ENCODE peak calls at places on chromosomes 13 and 19, in nine cellular contexts. One of them, this sample, is unnamed. For H3K4me1 and H3K36me3, the result is how much of the 10 kb centered on the place peaks cover.

GRCh38 chr19:3491396-3492119 is 8.3 kb upstream of the SMIM44 start:
- DNase-seq in HepG2: no peak
- DNase-seq in adrenal gland: no peak
- DNase-seq in uterus: no peak
- DNase-seq in tibial artery: no peak
- DNase-seq in transverse colon: no peak
- DNase-seq in endothelial cell of umbilical vein: no peak
- DNase-seq in upper lobe of right lung: no peak
- DNase-seq in CD8-positive, alpha-beta T cell: no peak
- DNase-seq in this sample: no peak

GRCh38 chr19:29965529-29965928 is 23.5 kb downstream of the URI1 start:
- DNase-seq in adrenal gland: no peak
- DNase-seq in endothelial cell of umbilical vein: no peak
- DNase-seq in CD8-positive, alpha-beta T cell: no peak
- DNase-seq in upper lobe of right lung: no peak
- DNase-seq in tibial artery: no peak
- DNase-seq in uterus: no peak
- DNase-seq in HepG2: no peak
- DNase-seq in transverse colon: no peak
- DNase-seq in this sample: no peak

GRCh38 chr19:46124638-46125115 is at the start of gene IGFL3:
- DNase-seq in tibial artery: no peak
- DNase-seq in CD8-positive, alpha-beta T cell: no peak
- DNase-seq in upper lobe of right lung: no peak
- DNase-seq in adrenal gland: no peak
- DNase-seq in endothelial cell of umbilical vein: no peak
- DNase-seq in transverse colon: no peak
- DNase-seq in HepG2: no peak
- DNase-seq in uterus: no peak
- DNase-seq in this sample: no peak

GRCh38 chr13:38872693-38873092 is 117.9 kb downstream of the STOML3 start:
- DNase-seq in uterus: peak
- DNase-seq in transverse colon: peak
- DNase-seq in CD8-positive, alpha-beta T cell: no peak
- DNase-seq in upper lobe of right lung: no peak
- DNase-seq in tibial artery: no peak
- DNase-seq in adrenal gland: peak
- DNase-seq in endothelial cell of umbilical vein: peak
- DNase-seq in HepG2: peak
- DNase-seq in this sample: peak

GRCh38 chr19:51971624-51972023 is 15.0 kb downstream of the ZNF350 start:
- DNase-seq in uterus: no peak
- DNase-seq in CD8-positive, alpha-beta T cell: no peak
- DNase-seq in HepG2: no peak
- DNase-seq in upper lobe of right lung: no peak
- DNase-seq in adrenal gland: no peak
- DNase-seq in transverse colon: no peak
- DNase-seq in tibial artery: no peak
- DNase-seq in endothelial cell of umbilical vein: peak
- DNase-seq in this sample: no peak

GRCh38 chr13:80237646-80238045 is 103.3 kb downstream of the SPRY2 start:
- DNase-seq in CD8-positive, alpha-beta T cell: no peak
- DNase-seq in HepG2: no peak
- DNase-seq in tibial artery: no peak
- DNase-seq in uterus: no peak
- DNase-seq in upper lobe of right lung: no peak
- DNase-seq in transverse colon: no peak
- DNase-seq in endothelial cell of umbilical vein: no peak
- DNase-seq in adrenal gland: no peak
- DNase-seq in this sample: no peak

GRCh38 chr19:40775632-40776022 is 306 bp downstream of the MIA start:
- DNase-seq in adrenal gland: no peak
- DNase-seq in endothelial cell of umbilical vein: no peak
- DNase-seq in upper lobe of right lung: no peak
- DNase-seq in tibial artery: no peak
- DNase-seq in uterus: no peak
- DNase-seq in HepG2: no peak
- DNase-seq in CD8-positive, alpha-beta T cell: no peak
- DNase-seq in transverse colon: no peak
- DNase-seq in this sample: no peak

GRCh38 chr13:50616101-50616500 is 227.4 kb downstream of the DLEU7 start:
- DNase-seq in uterus: no peak
- DNase-seq in HepG2: no peak
- DNase-seq in adrenal gland: no peak
- DNase-seq in transverse colon: no peak
- DNase-seq in upper lobe of right lung: no peak
- DNase-seq in CD8-positive, alpha-beta T cell: no peak
- DNase-seq in tibial artery: no peak
- DNase-seq in endothelial cell of umbilical vein: peak
- DNase-seq in this sample: no peak

GRCh38 chr19:5914946-5915781 is 1.1 kb downstream of the CAPS start:
- DNase-seq in transverse colon: peak
- DNase-seq in HepG2: no peak
- DNase-seq in adrenal gland: no peak
- DNase-seq in endothelial cell of umbilical vein: no peak
- DNase-seq in upper lobe of right lung: peak
- DNase-seq in uterus: no peak
- DNase-seq in CD8-positive, alpha-beta T cell: no peak
- DNase-seq in tibial artery: no peak
- DNase-seq in this sample: no peak

GRCh38 chr19:42376177-42376555 is 13.9 kb downstream of the CNFN start:
- DNase-seq in tibial artery: no peak
- DNase-seq in transverse colon: no peak
- DNase-seq in endothelial cell of umbilical vein: no peak
- DNase-seq in HepG2: no peak
- DNase-seq in uterus: no peak
- DNase-seq in adrenal gland: no peak
- DNase-seq in CD8-positive, alpha-beta T cell: no peak
- DNase-seq in upper lobe of right lung: no peak
- DNase-seq in this sample: no peak

GRCh38 chr19:49817964-49818690 is at the start of gene MED25:
- DNase-seq in tibial artery: peak
- DNase-seq in CD8-positive, alpha-beta T cell: peak
- DNase-seq in adrenal gland: peak
- DNase-seq in HepG2: peak
- DNase-seq in upper lobe of right lung: peak
- DNase-seq in endothelial cell of umbilical vein: peak
- DNase-seq in uterus: peak
- DNase-seq in transverse colon: peak
- DNase-seq in this sample: peak

GRCh38 chr13:94063096-94063495 is 416.4 kb downstream of the DCT start:
- DNase-seq in transverse colon: no peak
- DNase-seq in endothelial cell of umbilical vein: no peak
- DNase-seq in tibial artery: no peak
- DNase-seq in adrenal gland: no peak
- DNase-seq in HepG2: no peak
- DNase-seq in upper lobe of right lung: no peak
- DNase-seq in CD8-positive, alpha-beta T cell: no peak
- DNase-seq in uterus: no peak
- DNase-seq in this sample: no peak

GRCh38 chr19:30297969-30298368 is 74.2 kb upstream of the ZNF536 start:
- DNase-seq in upper lobe of right lung: no peak
- DNase-seq in HepG2: no peak
- DNase-seq in uterus: no peak
- DNase-seq in adrenal gland: no peak
- DNase-seq in tibial artery: no peak
- DNase-seq in endothelial cell of umbilical vein: no peak
- DNase-seq in transverse colon: no peak
- DNase-seq in CD8-positive, alpha-beta T cell: peak
- DNase-seq in this sample: no peak

GRCh38 chr13:41494202-41494601 is 36.9 kb downstream of the RGCC start:
- DNase-seq in endothelial cell of umbilical vein: no peak
- DNase-seq in tibial artery: no peak
- DNase-seq in transverse colon: no peak
- DNase-seq in uterus: no peak
- DNase-seq in adrenal gland: no peak
- DNase-seq in CD8-positive, alpha-beta T cell: no peak
- DNase-seq in upper lobe of right lung: no peak
- DNase-seq in HepG2: no peak
- DNase-seq in this sample: peak
- H3K27ac ChIP-seq in endothelial cell of umbilical vein: no peak
- H3K27ac ChIP-seq in tibial artery: no peak
- H3K27ac ChIP-seq in transverse colon: no peak
- H3K27ac ChIP-seq in uterus: peak
- H3K27ac ChIP-seq in adrenal gland: no peak
- H3K27ac ChIP-seq in CD8-positive, alpha-beta T cell: no peak
- H3K27ac ChIP-seq in upper lobe of right lung: no peak
- H3K27ac ChIP-seq in HepG2: no peak
- H3K27ac ChIP-seq in this sample: peak

DNA sequence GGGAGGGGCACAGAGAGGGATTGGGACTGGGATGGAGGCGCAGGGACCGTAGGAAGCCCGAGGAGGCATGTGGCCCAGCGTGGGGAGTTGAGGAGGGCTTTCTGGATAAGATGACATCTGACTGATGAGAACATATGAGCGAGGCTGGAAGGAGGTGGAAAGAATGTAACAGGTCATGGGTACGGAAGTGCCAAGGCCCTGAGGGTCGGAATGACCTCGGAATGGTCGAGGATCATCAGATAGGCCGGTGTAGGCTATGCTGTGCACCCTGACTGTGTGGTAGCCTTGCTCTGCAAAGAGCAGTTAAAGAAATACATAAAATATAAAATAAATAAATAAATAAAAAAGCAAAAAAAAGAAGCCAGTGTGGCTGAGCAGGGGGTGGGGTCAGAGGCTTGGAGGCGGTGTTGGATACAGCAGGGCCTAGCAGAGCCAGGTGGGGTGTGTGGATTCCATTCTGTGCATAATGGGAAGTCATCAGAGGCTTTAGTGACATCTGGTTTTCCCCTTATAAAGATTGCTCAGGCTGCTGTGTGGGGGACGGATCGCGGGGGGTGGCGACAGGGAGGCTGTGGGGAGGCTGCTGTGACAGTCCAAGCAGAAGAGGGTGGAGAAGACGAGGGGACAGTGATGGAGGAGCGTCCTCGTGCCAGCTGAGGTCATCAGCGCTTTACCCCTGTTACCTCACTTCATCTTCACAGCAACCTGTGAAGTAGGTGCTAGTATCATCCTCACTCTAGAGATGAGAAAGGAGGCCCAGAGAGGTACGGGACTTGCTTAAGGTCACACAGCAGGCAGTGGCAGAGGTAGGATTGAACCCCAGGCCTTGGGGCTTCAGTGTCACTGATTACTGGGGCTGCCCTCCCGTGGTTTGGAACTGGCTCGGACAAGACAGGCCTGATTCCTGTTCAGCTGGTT is 5.0 kb downstream of the PAK4 start:
- DNase-seq in transverse colon: no peak
- DNase-seq in upper lobe of right lung: no peak
- DNase-seq in tibial artery: no peak
- DNase-seq in adrenal gland: no peak
- DNase-seq in endothelial cell of umbilical vein: no peak
- DNase-seq in CD8-positive, alpha-beta T cell: no peak
- DNase-seq in uterus: no peak
- DNase-seq in HepG2: no peak
- DNase-seq in this sample: no peak
- H3K4me1 ChIP-seq in transverse colon: under half
- H3K4me1 ChIP-seq in upper lobe of right lung: half or more
- H3K4me1 ChIP-seq in tibial artery: half or more
- H3K4me1 ChIP-seq in adrenal gland: half or more
- H3K4me1 ChIP-seq in endothelial cell of umbilical vein: under half
- H3K4me1 ChIP-seq in CD8-positive, alpha-beta T cell: under half
- H3K4me1 ChIP-seq in uterus: under half
- H3K4me1 ChIP-seq in HepG2: under half
- H3K4me1 ChIP-seq in this sample: half or more

DNA sequence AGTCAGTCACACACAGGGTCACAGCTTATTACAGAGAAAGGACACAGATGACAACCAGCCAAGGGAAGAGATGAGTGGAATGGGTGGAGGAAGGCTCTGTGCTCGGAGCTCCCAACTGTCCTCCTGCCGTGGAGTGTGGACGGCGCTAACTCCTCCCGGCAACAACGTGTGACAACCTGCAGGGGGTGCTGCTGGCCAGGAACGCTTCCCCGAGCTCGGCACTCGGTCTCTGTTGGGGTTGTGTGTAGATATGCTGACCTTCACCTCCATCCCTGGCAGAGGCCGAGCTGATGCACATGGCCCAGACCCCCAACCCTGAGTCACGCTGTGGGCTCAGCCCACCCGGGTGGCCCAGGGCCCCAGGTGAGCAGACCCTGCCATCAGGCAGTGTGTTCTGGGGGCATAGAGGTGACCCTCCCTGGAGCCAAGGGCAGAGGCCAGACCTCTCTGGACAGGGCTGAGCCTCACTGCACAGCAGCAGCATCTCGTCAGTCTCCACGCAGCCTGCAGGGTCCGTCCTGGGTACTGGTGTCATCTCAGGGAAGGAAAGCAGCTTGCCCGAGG is 14.1 kb downstream of the ZNF444 start:
- DNase-seq in adrenal gland: no peak
- DNase-seq in HepG2: no peak
- DNase-seq in CD8-positive, alpha-beta T cell: no peak
- DNase-seq in upper lobe of right lung: no peak
- DNase-seq in endothelial cell of umbilical vein: no peak
- DNase-seq in transverse colon: peak
- DNase-seq in uterus: no peak
- DNase-seq in tibial artery: no peak
- DNase-seq in this sample: no peak
- H3K36me3 ChIP-seq in adrenal gland: under half
- H3K36me3 ChIP-seq in HepG2: half or more
- H3K36me3 ChIP-seq in CD8-positive, alpha-beta T cell: under half
- H3K36me3 ChIP-seq in upper lobe of right lung: under half
- H3K36me3 ChIP-seq in endothelial cell of umbilical vein: under half
- H3K36me3 ChIP-seq in transverse colon: under half
- H3K36me3 ChIP-seq in uterus: under half
- H3K36me3 ChIP-seq in tibial artery: half or more
- H3K36me3 ChIP-seq in this sample: half or more

GRCh38 chr19:35246466-35247096 is 2.2 kb upstream of the LSR start:
- DNase-seq in adrenal gland: no peak
- DNase-seq in uterus: no peak
- DNase-seq in HepG2: no peak
- DNase-seq in tibial artery: no peak
- DNase-seq in CD8-positive, alpha-beta T cell: no peak
- DNase-seq in transverse colon: no peak
- DNase-seq in endothelial cell of umbilical vein: no peak
- DNase-seq in upper lobe of right lung: no peak
- DNase-seq in this sample: no peak

GRCh38 chr19:35249848-35250711 is 1.3 kb downstream of the LSR start:
- DNase-seq in endothelial cell of umbilical vein: no peak
- DNase-seq in HepG2: no peak
- DNase-seq in CD8-positive, alpha-beta T cell: peak
- DNase-seq in tibial artery: no peak
- DNase-seq in uterus: no peak
- DNase-seq in adrenal gland: no peak
- DNase-seq in upper lobe of right lung: peak
- DNase-seq in transverse colon: no peak
- DNase-seq in this sample: no peak

GRCh38 chr19:35249146-35249847 is 495 bp downstream of the LSR start:
- DNase-seq in transverse colon: peak
- DNase-seq in upper lobe of right lung: peak
- DNase-seq in endothelial cell of umbilical vein: no peak
- DNase-seq in tibial artery: no peak
- DNase-seq in adrenal gland: peak
- DNase-seq in uterus: no peak
- DNase-seq in HepG2: no peak
- DNase-seq in CD8-positive, alpha-beta T cell: peak
- DNase-seq in this sample: no peak

GRCh38 chr19:35247526-35248309 is 1.1 kb upstream of the LSR start:
- DNase-seq in tibial artery: no peak
- DNase-seq in transverse colon: peak
- DNase-seq in HepG2: peak
- DNase-seq in upper lobe of right lung: peak
- DNase-seq in endothelial cell of umbilical vein: no peak
- DNase-seq in adrenal gland: peak
- DNase-seq in uterus: no peak
- DNase-seq in CD8-positive, alpha-beta T cell: peak
- DNase-seq in this sample: no peak

GRCh38 chr19:35248310-35249145 is at the start of gene LSR:
- DNase-seq in tibial artery: no peak
- DNase-seq in transverse colon: peak
- DNase-seq in upper lobe of right lung: peak
- DNase-seq in endothelial cell of umbilical vein: no peak
- DNase-seq in HepG2: peak
- DNase-seq in adrenal gland: peak
- DNase-seq in CD8-positive, alpha-beta T cell: peak
- DNase-seq in uterus: no peak
- DNase-seq in this sample: no peak
- H3K27ac ChIP-seq in tibial artery: peak
- H3K27ac ChIP-seq in transverse colon: peak
- H3K27ac ChIP-seq in upper lobe of right lung: peak
- H3K27ac ChIP-seq in endothelial cell of umbilical vein: no peak
- H3K27ac ChIP-seq in HepG2: peak
- H3K27ac ChIP-seq in adrenal gland: peak
- H3K27ac ChIP-seq in CD8-positive, alpha-beta T cell: peak
- H3K27ac ChIP-seq in uterus: peak
- H3K27ac ChIP-seq in this sample: peak